ENCODE peak calls at places on chromosomes 11 and 22, in eight cellular contexts. G, M, B, R, Z, J, S and U are unnamed samples.

GRCh38 chr11:113203332-113203731 is 111.1 kb upstream of the TTC12 start:
- DNase-seq in G (no peak), M (no peak), B (no peak), R (no peak), Z (no peak), J (no peak), S (no peak), U (no peak)

GRCh38 chr11:92828576-92828975 is 140.9 kb upstream of the MTNR1B start:
- DNase-seq in G (no peak), M (no peak), B (no peak), R (no peak), Z (no peak), J (no peak), S (no peak), U (peak; percentile 17)

GRCh38 chr11:129066229-129066628 is 123.6 kb upstream of the TP53AIP1 start:
- DNase-seq in G (no peak), M (no peak), B (no peak), R (no peak), Z (no peak), J (no peak), S (no peak), U (no peak)

GRCh38 chr11:122618927-122619326 is 36.6 kb upstream of the UBASH3B start:
- DNase-seq in G (no peak), M (no peak), B (no peak), R (no peak), Z (no peak), J (no peak), S (no peak), U (no peak)

GRCh38 chr22:36350751-36351594 is 36.8 kb downstream of the MYH9 start:
- DNase-seq in G (no peak), M (no peak), B (no peak), R (no peak), Z (no peak), J (peak; percentile 63), S (no peak), U (no peak)

GRCh38 chr11:107025673-107026072 is 7.4 kb upstream of the GUCY1A2 start:
- DNase-seq in G (no peak), M (no peak), B (no peak), R (no peak), Z (no peak), J (no peak), S (no peak), U (no peak)

GRCh38 chr11:12213920-12214319 is 103.5 kb downstream of the MICAL2 start:
- DNase-seq in G (no peak), M (no peak), B (peak; percentile 68), R (no peak), Z (no peak), J (peak; percentile 61), S (no peak), U (no peak)

GRCh38 chr11:74024630-74025029 is 15.7 kb upstream of the UCP3 start:
- DNase-seq in G (no peak), M (peak; percentile 89), B (no peak), R (peak; percentile 68), Z (peak; percentile 87), J (peak; percentile 82), S (no peak), U (no peak)

GRCh38 chr11:13227676-13228255 is 49.8 kb upstream of the BMAL1 start:
- DNase-seq in G (no peak), M (no peak), B (no peak), R (no peak), Z (no peak), J (no peak), S (no peak), U (no peak)

GRCh38 chr11:34215806-34216453 is 110.5 kb downstream of the NAT10 start:
- DNase-seq in G (no peak), M (no peak), B (no peak), R (no peak), Z (no peak), J (no peak), S (no peak), U (no peak)

GRCh38 chr11:35111171-35112055 is 27.6 kb upstream of the CD44 start:
- DNase-seq in G (no peak), M (peak; percentile 68), B (peak; percentile 76), R (no peak), Z (peak; percentile 83), J (peak; percentile 82), S (no peak), U (no peak)

GRCh38 chr11:61297741-61298140 is 2.6 kb upstream of the VWCE start:
- DNase-seq in G (no peak), M (peak; percentile 92), B (peak; percentile 74), R (no peak), Z (peak; percentile 99), J (peak; percentile 72), S (no peak), U (no peak)

GRCh38 chr11:75526192-75526541 is 426 bp upstream of the GDPD5 start:
- DNase-seq in G (no peak), M (no peak), B (no peak), R (no peak), Z (no peak), J (no peak), S (no peak), U (no peak)

GRCh38 chr11:6482431-6482830 is 1.1 kb downstream of the TIMM10B start:
- DNase-seq in G (no peak), M (no peak), B (no peak), R (no peak), Z (no peak), J (no peak), S (no peak), U (no peak)

GRCh38 chr11:1168721-1169161 is 11.0 kb downstream of the MUC5AC start:
- DNase-seq in G (no peak), M (no peak), B (no peak), R (no peak), Z (no peak), J (no peak), S (no peak), U (no peak)

GRCh38 chr22:25051983-25052710 is 99.6 kb downstream of the KIAA1671 start:
- DNase-seq in G (no peak), M (no peak), B (no peak), R (no peak), Z (no peak), J (no peak), S (no peak), U (no peak)

GRCh38 chr11:116145187-116145865 is 627.5 kb downstream of the BUD13 start:
- DNase-seq in G (no peak), M (no peak), B (no peak), R (no peak), Z (no peak), J (no peak), S (no peak), U (no peak)

GRCh38 chr11:78188809-78189724 is at the start of gene USP35:
- DNase-seq in G (no peak), M (no peak), B (peak; percentile 8), R (no peak), Z (no peak), J (no peak), S (no peak), U (no peak)

GRCh38 chr11:431921-432320 is 9.9 kb downstream of the ANO9 start:
- DNase-seq in G (no peak), M (no peak), B (no peak), R (no peak), Z (no peak), J (no peak), S (no peak), U (no peak)

GRCh38 chr11:61923166-61924015 is 6.0 kb upstream of the RAB3IL1 start:
- DNase-seq in G (no peak), M (peak; percentile 52), B (no peak), R (peak; percentile 79), Z (no peak), J (peak; percentile 22), S (no peak), U (no peak)

GRCh38 chr11:78290293-78291176 is 101.8 kb downstream of the USP35 start:
- DNase-seq in G (no peak), M (peak; percentile 60), B (peak; percentile 27), R (no peak), Z (peak; percentile 56), J (peak; percentile 89), S (no peak), U (no peak)

GRCh38 chr22:36934940-36935610 is 21.6 kb downstream of the CSF2RB start:
- DNase-seq in G (no peak), M (no peak), B (no peak), R (no peak), Z (no peak), J (no peak), S (no peak), U (no peak)

GRCh38 chr11:44235765-44236201 is 74.2 kb downstream of the ALX4 start:
- DNase-seq in G (no peak), M (no peak), B (no peak), R (no peak), Z (peak; percentile 37), J (no peak), S (no peak), U (no peak)

GRCh38 chr11:125123947-125124633 is 12.7 kb upstream of the TMEM218 start:
- DNase-seq in G (peak; percentile 23), M (peak; percentile 35), B (peak; percentile 27), R (no peak), Z (peak; percentile 23), J (peak; percentile 20), S (no peak), U (no peak)

GRCh38 chr22:27223317-27224177 is 566.2 kb downstream of the MIAT start:
- DNase-seq in G (no peak), M (peak; percentile 94), B (no peak), R (no peak), Z (peak; percentile 91), J (peak; percentile 3), S (no peak), U (no peak)

GRCh38 chr22:27775698-27776409 is 25.7 kb downstream of the MN1 start:
- DNase-seq in G (no peak), M (no peak), B (no peak), R (no peak), Z (no peak), J (no peak), S (no peak), U (peak; percentile 63)

GRCh38 chr22:19984201-19984753 is 32.3 kb downstream of the ARVCF start:
- DNase-seq in G (no peak), M (peak; percentile 60), B (peak; percentile 80), R (no peak), Z (peak; percentile 22), J (peak; percentile 52), S (no peak), U (no peak)

GRCh38 chr22:44304354-44304753 is 8.4 kb downstream of the SHISAL1 start:
- DNase-seq in G (no peak), M (no peak), B (no peak), R (no peak), Z (peak; percentile 57), J (no peak), S (no peak), U (no peak)

GRCh38 chr22:49727881-49728563 is 99.7 kb downstream of the BRD1 start:
- DNase-seq in G (no peak), M (no peak), B (no peak), R (peak; percentile 2), Z (no peak), J (no peak), S (no peak), U (no peak)